ENCODE peak calls at places on chromosomes 13 and 19, in six cellular contexts. T is Right ventricle myocardium superior; E is stimulated activated CD4-positive, alpha-beta T cell treated with anti-CD3 and anti-CD28 coated beads, Interleukin-1b, Interleukin-23, amount 100 ng/mL, for 1 hour; G is fibroblast of gingiva; J is fibroblast of pulmonary artery; N is RWPE1. K is an unnamed sample.

GRCh38 chr19:4557971-4558941 is 1.2 kb downstream of the SEMA6B start:
- DNase-seq in T (no peak), E (no peak), G (no peak), J (peak; percentile 29), N (no peak), K (no peak)

GRCh38 chr19:48415395-48415794 is 21.9 kb downstream of the GRIN2D start:
- DNase-seq in T (peak; percentile 85), E (peak; percentile 34), G (peak; percentile 37), J (peak; percentile 56), N (peak; percentile 71), K (peak; percentile 83)

GRCh38 chr13:79566118-79566517 is 85.2 kb downstream of the NDFIP2 start:
- DNase-seq in T (no peak), E (no peak), G (no peak), J (no peak), N (no peak), K (no peak)

GRCh38 chr19:47035127-47035494 is 13.3 kb downstream of the TMEM160 start:
- DNase-seq in T (no peak), E (no peak), G (no peak), J (no peak), N (no peak), K (no peak)

GRCh38 chr13:65746522-65746921 is 1483.6 kb downstream of the PCDH9 start:
- DNase-seq in T (no peak), E (no peak), G (no peak), J (no peak), N (no peak), K (no peak)

GRCh38 chr19:16143399-16144215 is at the start of gene HSH2D:
- DNase-seq in T (peak; percentile 75), E (peak; percentile 42), G (no peak), J (no peak), N (peak; percentile 52), K (peak; percentile 77)

GRCh38 chr19:54164369-54165068 is 5.0 kb upstream of the LENG1 start:
- DNase-seq in T (no peak), E (peak; percentile 14), G (peak; percentile 22), J (peak; percentile 40), N (peak; percentile 49), K (no peak)

GRCh38 chr13:36131931-36132297 is 732 bp upstream of the DCLK1 start:
- DNase-seq in T (peak; percentile 83), E (no peak), G (peak; percentile 15), J (peak; percentile 66), N (no peak), K (peak; percentile 75)

GRCh38 chr19:18044825-18045304 is 36.9 kb downstream of the ARRDC2 start:
- DNase-seq in T (peak; percentile 84), E (peak; percentile 55), G (peak; percentile 66), J (peak; percentile 66), N (no peak), K (peak; percentile 87)

GRCh38 chr13:97780486-97780885 is 173.0 kb upstream of the IPO5 start:
- DNase-seq in T (no peak), E (no peak), G (no peak), J (no peak), N (no peak), K (no peak)

GRCh38 chr19:36973844-36974195 is 57.7 kb downstream of the ZNF568 start:
- DNase-seq in T (no peak), E (no peak), G (no peak), J (no peak), N (no peak), K (no peak)

GRCh38 chr19:2618611-2619010 is 83.9 kb downstream of the GNG7 start:
- DNase-seq in T (peak; percentile 83), E (no peak), G (peak; percentile 80), J (peak; percentile 58), N (peak; percentile 62), K (peak; percentile 69)

GRCh38 chr19:13985771-13986347 is 20.3 kb downstream of the RFX1 start:
- DNase-seq in T (no peak), E (no peak), G (no peak), J (no peak), N (no peak), K (no peak)

GRCh38 chr13:25276748-25277147 is 10.5 kb downstream of the MTMR6 start:
- DNase-seq in T (no peak), E (no peak), G (no peak), J (no peak), N (peak; percentile 10), K (no peak)

GRCh38 chr13:54004026-54004699 is 975.5 kb downstream of the OLFM4 start:
- DNase-seq in T (no peak), E (no peak), G (no peak), J (no peak), N (no peak), K (no peak)

GRCh38 chr13:49020328-49020727 is 44.6 kb downstream of the FNDC3A start:
- DNase-seq in T (no peak), E (no peak), G (no peak), J (no peak), N (no peak), K (no peak)

GRCh38 chr19:52492991-52493470 is 34.4 kb upstream of the ZNF808 start:
- DNase-seq in T (no peak), E (no peak), G (no peak), J (no peak), N (no peak), K (peak; percentile 42)

GRCh38 chr13:28324181-28324789 is 170.6 kb downstream of the FLT1 start:
- DNase-seq in T (no peak), E (peak; percentile 2), G (peak; percentile 62), J (peak; percentile 82), N (peak; percentile 63), K (peak; percentile 66)

GRCh38 chr19:34482380-34483250 is 1.1 kb downstream of the WTIP start:
- DNase-seq in T (no peak), E (no peak), G (peak; percentile 38), J (peak; percentile 46), N (peak; percentile 31), K (no peak)

GRCh38 chr19:19418548-19419260 is 13.2 kb downstream of the GATAD2A start:
- DNase-seq in T (no peak), E (no peak), G (no peak), J (no peak), N (no peak), K (no peak)

GRCh38 chr19:31378404-31378803 is 29.2 kb upstream of the TSHZ3 start:
- DNase-seq in T (peak; percentile 56), E (no peak), G (peak; percentile 95), J (peak; percentile 95), N (peak; percentile 25), K (peak; percentile 42)

GRCh38 chr13:50589139-50589538 is 254.4 kb downstream of the DLEU7 start:
- DNase-seq in T (no peak), E (no peak), G (peak; percentile 52), J (peak; percentile 64), N (peak; percentile 37), K (no peak)

GRCh38 chr19:2483484-2484151 is 7.7 kb downstream of the GADD45B start:
- DNase-seq in T (no peak), E (no peak), G (no peak), J (no peak), N (no peak), K (no peak)